ENCODE peak calls at places on chromosomes 6 and 20, in seven cellular contexts. One of them, this sample, is unnamed.

GRCh38 chr6:93418113-93418447 is 1.3 kb downstream of the EPHA7 start:
- DNase-seq in uterus: no peak
- DNase-seq in HCT116: no peak
- DNase-seq in HepG2: no peak
- DNase-seq in body of pancreas: no peak
- DNase-seq in tibial nerve: no peak
- DNase-seq in gastrocnemius medialis: no peak
- DNase-seq in this sample: no peak

GRCh38 chr20:51712501-51713212 is 55.5 kb downstream of the ATP9A start:
- DNase-seq in uterus: no peak
- DNase-seq in HCT116: peak
- DNase-seq in HepG2: peak
- DNase-seq in body of pancreas: peak
- DNase-seq in tibial nerve: no peak
- DNase-seq in gastrocnemius medialis: no peak
- DNase-seq in this sample: no peak

GRCh38 chr20:53581444-53582311 is 12.0 kb downstream of the ZNF217 start:
- DNase-seq in uterus: no peak
- DNase-seq in HCT116: no peak
- DNase-seq in HepG2: no peak
- DNase-seq in body of pancreas: no peak
- DNase-seq in tibial nerve: no peak
- DNase-seq in gastrocnemius medialis: no peak
- DNase-seq in this sample: no peak

GRCh38 chr20:25543068-25543467 is 42.3 kb downstream of the NINL start:
- DNase-seq in uterus: no peak
- DNase-seq in HCT116: no peak
- DNase-seq in HepG2: peak
- DNase-seq in body of pancreas: no peak
- DNase-seq in tibial nerve: no peak
- DNase-seq in gastrocnemius medialis: no peak
- DNase-seq in this sample: peak

GRCh38 chr20:5504061-5504739 is 187.4 kb upstream of the PROKR2 start:
- DNase-seq in uterus: peak
- DNase-seq in HCT116: no peak
- DNase-seq in HepG2: peak
- DNase-seq in body of pancreas: peak
- DNase-seq in tibial nerve: peak
- DNase-seq in gastrocnemius medialis: peak
- DNase-seq in this sample: peak

GRCh38 chr6:90040931-90041330 is 146.7 kb downstream of the GJA10 start:
- DNase-seq in uterus: no peak
- DNase-seq in HCT116: no peak
- DNase-seq in HepG2: no peak
- DNase-seq in body of pancreas: no peak
- DNase-seq in tibial nerve: no peak
- DNase-seq in gastrocnemius medialis: no peak
- DNase-seq in this sample: no peak

GRCh38 chr6:100724696-100725095 is 156.4 kb downstream of the ASCC3 start:
- DNase-seq in uterus: no peak
- DNase-seq in HCT116: no peak
- DNase-seq in HepG2: no peak
- DNase-seq in body of pancreas: no peak
- DNase-seq in tibial nerve: no peak
- DNase-seq in gastrocnemius medialis: no peak
- DNase-seq in this sample: no peak

GRCh38 chr6:12801141-12801540 is 84.6 kb downstream of the PHACTR1 start:
- DNase-seq in uterus: no peak
- DNase-seq in HCT116: no peak
- DNase-seq in HepG2: no peak
- DNase-seq in body of pancreas: no peak
- DNase-seq in tibial nerve: no peak
- DNase-seq in gastrocnemius medialis: no peak
- DNase-seq in this sample: no peak

GRCh38 chr20:15556869-15557268 is 1016.4 kb downstream of the KIF16B start:
- DNase-seq in uterus: no peak
- DNase-seq in HCT116: no peak
- DNase-seq in HepG2: no peak
- DNase-seq in body of pancreas: no peak
- DNase-seq in tibial nerve: no peak
- DNase-seq in gastrocnemius medialis: no peak
- DNase-seq in this sample: no peak

GRCh38 chr20:1296922-1297321 is 30.8 kb downstream of the SNPH start:
- DNase-seq in uterus: no peak
- DNase-seq in HCT116: no peak
- DNase-seq in HepG2: no peak
- DNase-seq in body of pancreas: no peak
- DNase-seq in tibial nerve: no peak
- DNase-seq in gastrocnemius medialis: no peak
- DNase-seq in this sample: no peak

GRCh38 chr20:37131486-37131885 is 35.7 kb upstream of the RBL1 start:
- DNase-seq in uterus: no peak
- DNase-seq in HCT116: no peak
- DNase-seq in HepG2: no peak
- DNase-seq in body of pancreas: no peak
- DNase-seq in tibial nerve: no peak
- DNase-seq in gastrocnemius medialis: no peak
- DNase-seq in this sample: no peak

GRCh38 chr6:122845916-122846632 is 57.0 kb downstream of the SMPDL3A start:
- DNase-seq in uterus: no peak
- DNase-seq in HCT116: no peak
- DNase-seq in HepG2: no peak
- DNase-seq in body of pancreas: no peak
- DNase-seq in tibial nerve: no peak
- DNase-seq in gastrocnemius medialis: no peak
- DNase-seq in this sample: no peak

GRCh38 chr6:47097092-47097945 is 55.2 kb upstream of the ADGRF1 start:
- DNase-seq in uterus: peak
- DNase-seq in HCT116: peak
- DNase-seq in HepG2: peak
- DNase-seq in body of pancreas: peak
- DNase-seq in tibial nerve: no peak
- DNase-seq in gastrocnemius medialis: peak
- DNase-seq in this sample: no peak

GRCh38 chr6:14674867-14675648 is 557.5 kb downstream of the CD83 start:
- DNase-seq in uterus: no peak
- DNase-seq in HCT116: no peak
- DNase-seq in HepG2: no peak
- DNase-seq in body of pancreas: no peak
- DNase-seq in tibial nerve: no peak
- DNase-seq in gastrocnemius medialis: no peak
- DNase-seq in this sample: no peak

GRCh38 chr20:46057856-46058655 is 29.0 kb downstream of the SLC12A5 start:
- DNase-seq in uterus: peak
- DNase-seq in HCT116: no peak
- DNase-seq in HepG2: no peak
- DNase-seq in body of pancreas: peak
- DNase-seq in tibial nerve: peak
- DNase-seq in gastrocnemius medialis: peak
- DNase-seq in this sample: peak

GRCh38 chr20:35277531-35278395 is at the start of gene MMP24OS:
- DNase-seq in uterus: peak
- DNase-seq in HCT116: peak
- DNase-seq in HepG2: no peak
- DNase-seq in body of pancreas: peak
- DNase-seq in tibial nerve: peak
- DNase-seq in gastrocnemius medialis: peak
- DNase-seq in this sample: peak

GRCh38 chr20:62907377-62908317 is 18.7 kb downstream of the DIDO1 start:
- DNase-seq in uterus: no peak
- DNase-seq in HCT116: no peak
- DNase-seq in HepG2: peak
- DNase-seq in body of pancreas: no peak
- DNase-seq in tibial nerve: no peak
- DNase-seq in gastrocnemius medialis: no peak
- DNase-seq in this sample: no peak

GRCh38 chr6:27332692-27333641 is 20.9 kb upstream of the POM121L2 start:
- DNase-seq in uterus: peak
- DNase-seq in HCT116: peak
- DNase-seq in HepG2: peak
- DNase-seq in body of pancreas: peak
- DNase-seq in tibial nerve: no peak
- DNase-seq in gastrocnemius medialis: no peak
- DNase-seq in this sample: no peak

GRCh38 chr6:31622678-31623077 is 2.2 kb downstream of the PRRC2A start:
- DNase-seq in uterus: no peak
- DNase-seq in HCT116: no peak
- DNase-seq in HepG2: no peak
- DNase-seq in body of pancreas: peak
- DNase-seq in tibial nerve: no peak
- DNase-seq in gastrocnemius medialis: no peak
- DNase-seq in this sample: peak
- TF ChIP-seq POLR2A in uterus: no peak
- TF ChIP-seq POLR2A in HCT116: no peak
- TF ChIP-seq POLR2A in HepG2: no peak
- TF ChIP-seq POLR2A in body of pancreas: no peak
- TF ChIP-seq POLR2A in tibial nerve: no peak
- TF ChIP-seq POLR2A in gastrocnemius medialis: no peak
- TF ChIP-seq POLR2A in this sample: no peak

GRCh38 chr6:113475392-113475791 is 381.8 kb upstream of the MARCKS start:
- DNase-seq in uterus: no peak
- DNase-seq in HCT116: no peak
- DNase-seq in HepG2: no peak
- DNase-seq in body of pancreas: peak
- DNase-seq in tibial nerve: no peak
- DNase-seq in gastrocnemius medialis: peak
- DNase-seq in this sample: no peak
- TF ChIP-seq CTCF in uterus: no peak
- TF ChIP-seq CTCF in HCT116: no peak
- TF ChIP-seq CTCF in HepG2: no peak
- TF ChIP-seq CTCF in body of pancreas: no peak
- TF ChIP-seq CTCF in tibial nerve: no peak
- TF ChIP-seq CTCF in gastrocnemius medialis: no peak
- TF ChIP-seq CTCF in this sample: no peak

GRCh38 chr6:32457054-32457453 is 17.4 kb downstream of the HLA-DRA start:
- DNase-seq in uterus: no peak
- DNase-seq in HCT116: no peak
- DNase-seq in HepG2: no peak
- DNase-seq in body of pancreas: no peak
- DNase-seq in tibial nerve: no peak
- DNase-seq in gastrocnemius medialis: no peak
- DNase-seq in this sample: no peak

GRCh38 chr6:32461493-32461892 is 21.8 kb downstream of the HLA-DRA start:
- DNase-seq in uterus: no peak
- DNase-seq in HCT116: no peak
- DNase-seq in HepG2: no peak
- DNase-seq in body of pancreas: no peak
- DNase-seq in tibial nerve: no peak
- DNase-seq in gastrocnemius medialis: no peak
- DNase-seq in this sample: no peak

GRCh38 chr6:32462609-32463008 is 22.9 kb downstream of the HLA-DRA start:
- DNase-seq in uterus: no peak
- DNase-seq in HCT116: no peak
- DNase-seq in HepG2: no peak
- DNase-seq in body of pancreas: no peak
- DNase-seq in tibial nerve: no peak
- DNase-seq in gastrocnemius medialis: no peak
- DNase-seq in this sample: no peak

GRCh38 chr6:32460528-32460927 is 20.8 kb downstream of the HLA-DRA start:
- DNase-seq in uterus: no peak
- DNase-seq in HCT116: no peak
- DNase-seq in HepG2: no peak
- DNase-seq in body of pancreas: no peak
- DNase-seq in tibial nerve: no peak
- DNase-seq in gastrocnemius medialis: no peak
- DNase-seq in this sample: no peak

GRCh38 chr6:32459781-32460424 is 20.2 kb downstream of the HLA-DRA start:
- DNase-seq in uterus: no peak
- DNase-seq in HCT116: no peak
- DNase-seq in HepG2: no peak
- DNase-seq in body of pancreas: no peak
- DNase-seq in tibial nerve: no peak
- DNase-seq in gastrocnemius medialis: no peak
- DNase-seq in this sample: no peak
- H3K4me3 ChIP-seq in uterus: no peak
- H3K4me3 ChIP-seq in HCT116: no peak
- H3K4me3 ChIP-seq in HepG2: no peak
- H3K4me3 ChIP-seq in body of pancreas: no peak
- H3K4me3 ChIP-seq in tibial nerve: peak
- H3K4me3 ChIP-seq in gastrocnemius medialis: no peak
- H3K4me3 ChIP-seq in this sample: peak

GRCh38 chr6:138692058-138692977 is 81.3 kb upstream of the CCDC28A start:
- DNase-seq in uterus: peak
- DNase-seq in HCT116: no peak
- DNase-seq in HepG2: peak
- DNase-seq in body of pancreas: peak
- DNase-seq in tibial nerve: peak
- DNase-seq in gastrocnemius medialis: peak
- DNase-seq in this sample: peak

GRCh38 chr6:138691595-138692057 is 81.9 kb upstream of the CCDC28A start:
- DNase-seq in uterus: no peak
- DNase-seq in HCT116: peak
- DNase-seq in HepG2: peak
- DNase-seq in body of pancreas: peak
- DNase-seq in tibial nerve: no peak
- DNase-seq in gastrocnemius medialis: no peak
- DNase-seq in this sample: peak

GRCh38 chr6:138690975-138691594 is 82.5 kb upstream of the CCDC28A start:
- DNase-seq in uterus: no peak
- DNase-seq in HCT116: no peak
- DNase-seq in HepG2: no peak
- DNase-seq in body of pancreas: no peak
- DNase-seq in tibial nerve: no peak
- DNase-seq in gastrocnemius medialis: no peak
- DNase-seq in this sample: no peak

GRCh38 chr6:138695193-138695592 is 78.4 kb upstream of the CCDC28A start:
- DNase-seq in uterus: no peak
- DNase-seq in HCT116: no peak
- DNase-seq in HepG2: no peak
- DNase-seq in body of pancreas: no peak
- DNase-seq in tibial nerve: no peak
- DNase-seq in gastrocnemius medialis: no peak
- DNase-seq in this sample: no peak

DNA sequence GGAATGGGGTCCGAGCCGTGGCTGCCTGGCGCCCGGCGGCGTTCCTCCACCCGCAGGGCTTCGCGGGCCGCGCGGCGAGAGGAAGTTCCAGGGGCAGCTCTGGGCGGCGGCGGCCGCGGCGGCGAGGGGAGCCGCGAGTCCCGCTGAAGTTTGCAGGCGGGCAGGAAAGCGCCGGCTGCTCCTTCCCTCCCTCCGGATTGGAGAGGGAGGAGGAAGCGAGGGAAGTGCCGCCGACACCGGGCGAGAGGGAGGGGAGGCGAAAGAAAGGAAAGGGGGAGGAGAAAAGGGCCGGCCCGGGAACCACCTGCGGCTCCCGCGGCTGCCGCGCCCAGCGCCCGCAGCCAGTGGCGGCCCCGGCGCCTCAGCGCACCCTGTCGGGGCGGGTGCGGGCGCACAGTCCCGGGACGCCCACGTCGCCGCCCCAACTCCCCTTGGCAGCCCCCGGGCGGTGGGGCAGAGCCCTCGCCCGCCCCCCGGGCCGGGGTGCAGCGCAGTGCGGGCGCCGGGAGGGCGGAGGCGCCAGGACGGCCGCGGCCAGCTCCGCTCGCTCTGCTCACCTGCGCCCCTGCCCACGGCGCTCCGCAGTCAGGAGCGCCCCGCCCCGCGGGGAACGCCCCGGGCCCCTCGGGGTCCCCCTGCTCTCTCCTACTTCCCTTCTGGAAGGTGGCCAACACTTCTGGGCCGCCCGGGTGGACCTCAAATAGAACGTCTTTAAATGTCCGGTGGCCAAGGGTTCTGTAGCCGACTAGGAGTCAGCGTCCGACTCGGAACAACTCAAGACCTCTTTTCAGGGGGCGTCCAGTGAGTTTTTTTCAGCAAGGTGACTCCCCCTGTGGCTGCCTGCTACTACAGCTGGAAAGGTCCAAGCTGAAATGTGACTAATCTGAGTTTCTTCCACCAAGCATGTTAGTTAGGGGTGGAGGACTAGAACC is 80.3 kb upstream of the CCDC28A start:
- DNase-seq in uterus: peak
- DNase-seq in HCT116: peak
- DNase-seq in HepG2: peak
- DNase-seq in body of pancreas: peak
- DNase-seq in tibial nerve: peak
- DNase-seq in gastrocnemius medialis: peak
- DNase-seq in this sample: peak
- TF ChIP-seq POLR2A in uterus: peak
- TF ChIP-seq POLR2A in HCT116: peak
- TF ChIP-seq POLR2A in HepG2: peak
- TF ChIP-seq POLR2A in body of pancreas: peak
- TF ChIP-seq POLR2A in tibial nerve: no peak
- TF ChIP-seq POLR2A in gastrocnemius medialis: peak
- TF ChIP-seq POLR2A in this sample: peak

This sample was measured in lower leg skin.